ENCODE peak calls at places on chromosomes 16 and 17, in eight cellular contexts. One of them, this sample, is unnamed. For H3K4me1, the result is how much of the 10 kb centered on the place peaks cover.

GRCh38 chr16:17346774-17347569 is 123.8 kb downstream of the XYLT1 start:
- DNase-seq in upper lobe of right lung: no peak
- DNase-seq in keratinocyte: no peak
- DNase-seq in CD8-positive, alpha-beta T cell: no peak
- DNase-seq in testis: peak
- DNase-seq in hepatocyte: peak
- DNase-seq in uterus: no peak
- DNase-seq in left lung: no peak
- DNase-seq in this sample: no peak

GRCh38 chr16:49349446-49350168 is 24.0 kb upstream of the C16orf78 start:
- DNase-seq in upper lobe of right lung: no peak
- DNase-seq in keratinocyte: no peak
- DNase-seq in CD8-positive, alpha-beta T cell: no peak
- DNase-seq in testis: no peak
- DNase-seq in hepatocyte: no peak
- DNase-seq in uterus: no peak
- DNase-seq in left lung: no peak
- DNase-seq in this sample: no peak

GRCh38 chr17:1529863-1530262 is 13.5 kb upstream of the INPP5K start:
- DNase-seq in upper lobe of right lung: no peak
- DNase-seq in keratinocyte: no peak
- DNase-seq in CD8-positive, alpha-beta T cell: no peak
- DNase-seq in testis: no peak
- DNase-seq in hepatocyte: no peak
- DNase-seq in uterus: no peak
- DNase-seq in left lung: no peak
- DNase-seq in this sample: no peak

GRCh38 chr17:70251704-70252103 is 82.4 kb downstream of the KCNJ2 start:
- DNase-seq in upper lobe of right lung: no peak
- DNase-seq in keratinocyte: no peak
- DNase-seq in CD8-positive, alpha-beta T cell: no peak
- DNase-seq in testis: no peak
- DNase-seq in hepatocyte: no peak
- DNase-seq in uterus: no peak
- DNase-seq in left lung: no peak
- DNase-seq in this sample: no peak

GRCh38 chr17:31623990-31624389 is 232.5 kb downstream of the RAB11FIP4 start:
- DNase-seq in upper lobe of right lung: no peak
- DNase-seq in keratinocyte: no peak
- DNase-seq in CD8-positive, alpha-beta T cell: no peak
- DNase-seq in testis: no peak
- DNase-seq in hepatocyte: no peak
- DNase-seq in uterus: no peak
- DNase-seq in left lung: no peak
- DNase-seq in this sample: no peak

GRCh38 chr17:60388742-60389141 is 3.2 kb downstream of the USP32 start:
- DNase-seq in upper lobe of right lung: no peak
- DNase-seq in keratinocyte: no peak
- DNase-seq in CD8-positive, alpha-beta T cell: no peak
- DNase-seq in testis: no peak
- DNase-seq in hepatocyte: no peak
- DNase-seq in uterus: no peak
- DNase-seq in left lung: no peak
- DNase-seq in this sample: no peak

GRCh38 chr17:28493467-28493866 is 12.7 kb upstream of the FOXN1 start:
- DNase-seq in upper lobe of right lung: no peak
- DNase-seq in keratinocyte: no peak
- DNase-seq in CD8-positive, alpha-beta T cell: no peak
- DNase-seq in testis: no peak
- DNase-seq in hepatocyte: no peak
- DNase-seq in uterus: no peak
- DNase-seq in left lung: no peak
- DNase-seq in this sample: no peak

GRCh38 chr16:64996641-64997040 is 125.2 kb downstream of the CDH11 start:
- DNase-seq in upper lobe of right lung: no peak
- DNase-seq in keratinocyte: no peak
- DNase-seq in CD8-positive, alpha-beta T cell: no peak
- DNase-seq in testis: no peak
- DNase-seq in hepatocyte: no peak
- DNase-seq in uterus: no peak
- DNase-seq in left lung: no peak
- DNase-seq in this sample: no peak

GRCh38 chr17:69390735-69391501 is 23.6 kb upstream of the MAP2K6 start:
- DNase-seq in upper lobe of right lung: no peak
- DNase-seq in keratinocyte: no peak
- DNase-seq in CD8-positive, alpha-beta T cell: no peak
- DNase-seq in testis: no peak
- DNase-seq in hepatocyte: peak
- DNase-seq in uterus: no peak
- DNase-seq in left lung: no peak
- DNase-seq in this sample: no peak

GRCh38 chr17:29571883-29572681 is 3.6 kb downstream of the TP53I13 start:
- DNase-seq in upper lobe of right lung: peak
- DNase-seq in keratinocyte: no peak
- DNase-seq in CD8-positive, alpha-beta T cell: no peak
- DNase-seq in testis: peak
- DNase-seq in hepatocyte: peak
- DNase-seq in uterus: peak
- DNase-seq in left lung: peak
- DNase-seq in this sample: peak

GRCh38 chr16:81542609-81543570 is 98.3 kb downstream of the CMIP start:
- DNase-seq in upper lobe of right lung: peak
- DNase-seq in keratinocyte: no peak
- DNase-seq in CD8-positive, alpha-beta T cell: no peak
- DNase-seq in testis: no peak
- DNase-seq in hepatocyte: no peak
- DNase-seq in uterus: no peak
- DNase-seq in left lung: no peak
- DNase-seq in this sample: no peak

GRCh38 chr16:84119368-84119767 is 2.6 kb upstream of the MBTPS1 start:
- DNase-seq in upper lobe of right lung: no peak
- DNase-seq in keratinocyte: peak
- DNase-seq in CD8-positive, alpha-beta T cell: no peak
- DNase-seq in testis: no peak
- DNase-seq in hepatocyte: no peak
- DNase-seq in uterus: no peak
- DNase-seq in left lung: no peak
- DNase-seq in this sample: no peak

GRCh38 chr17:29384901-29385300 is 5.3 kb upstream of the TAOK1 start:
- DNase-seq in upper lobe of right lung: no peak
- DNase-seq in keratinocyte: no peak
- DNase-seq in CD8-positive, alpha-beta T cell: no peak
- DNase-seq in testis: no peak
- DNase-seq in hepatocyte: no peak
- DNase-seq in uterus: no peak
- DNase-seq in left lung: no peak
- DNase-seq in this sample: no peak

GRCh38 chr17:81253358-81254131 is 14.4 kb downstream of the NDUFAF8 start:
- DNase-seq in upper lobe of right lung: no peak
- DNase-seq in keratinocyte: no peak
- DNase-seq in CD8-positive, alpha-beta T cell: peak
- DNase-seq in testis: peak
- DNase-seq in hepatocyte: peak
- DNase-seq in uterus: peak
- DNase-seq in left lung: no peak
- DNase-seq in this sample: no peak

GRCh38 chr17:21094298-21094704 is 32.5 kb upstream of the DHRS7B start:
- DNase-seq in upper lobe of right lung: no peak
- DNase-seq in keratinocyte: no peak
- DNase-seq in CD8-positive, alpha-beta T cell: no peak
- DNase-seq in testis: no peak
- DNase-seq in hepatocyte: peak
- DNase-seq in uterus: no peak
- DNase-seq in left lung: no peak
- DNase-seq in this sample: no peak

GRCh38 chr17:50903604-50904521 is 37.7 kb upstream of the TOB1 start:
- DNase-seq in upper lobe of right lung: no peak
- DNase-seq in keratinocyte: no peak
- DNase-seq in CD8-positive, alpha-beta T cell: no peak
- DNase-seq in testis: no peak
- DNase-seq in hepatocyte: no peak
- DNase-seq in uterus: no peak
- DNase-seq in left lung: no peak
- DNase-seq in this sample: no peak

GRCh38 chr16:88651276-88651988 is 579 bp upstream of the CYBA start:
- DNase-seq in upper lobe of right lung: peak
- DNase-seq in keratinocyte: no peak
- DNase-seq in CD8-positive, alpha-beta T cell: peak
- DNase-seq in testis: no peak
- DNase-seq in hepatocyte: peak
- DNase-seq in uterus: peak
- DNase-seq in left lung: peak
- DNase-seq in this sample: peak

GRCh38 chr16:81333356-81333755 is 18.6 kb downstream of the GAN start:
- DNase-seq in upper lobe of right lung: no peak
- DNase-seq in keratinocyte: no peak
- DNase-seq in CD8-positive, alpha-beta T cell: no peak
- DNase-seq in testis: no peak
- DNase-seq in hepatocyte: no peak
- DNase-seq in uterus: no peak
- DNase-seq in left lung: no peak
- DNase-seq in this sample: no peak

GRCh38 chr17:4944554-4945175 is 3.7 kb downstream of the PFN1 start:
- DNase-seq in upper lobe of right lung: no peak
- DNase-seq in keratinocyte: no peak
- DNase-seq in CD8-positive, alpha-beta T cell: no peak
- DNase-seq in testis: no peak
- DNase-seq in hepatocyte: no peak
- DNase-seq in uterus: no peak
- DNase-seq in left lung: peak
- DNase-seq in this sample: no peak

GRCh38 chr17:81234940-81235821 is 3.7 kb downstream of the TEPSIN start:
- DNase-seq in upper lobe of right lung: no peak
- DNase-seq in keratinocyte: no peak
- DNase-seq in CD8-positive, alpha-beta T cell: no peak
- DNase-seq in testis: no peak
- DNase-seq in hepatocyte: no peak
- DNase-seq in uterus: no peak
- DNase-seq in left lung: peak
- DNase-seq in this sample: no peak

GRCh38 chr17:31722251-31723056 is 136.6 kb downstream of the COPRS start:
- DNase-seq in upper lobe of right lung: no peak
- DNase-seq in keratinocyte: no peak
- DNase-seq in CD8-positive, alpha-beta T cell: no peak
- DNase-seq in testis: no peak
- DNase-seq in hepatocyte: no peak
- DNase-seq in uterus: no peak
- DNase-seq in left lung: no peak
- DNase-seq in this sample: no peak

GRCh38 chr17:205176-205538 is 23.7 kb upstream of the DOC2B start:
- DNase-seq in upper lobe of right lung: no peak
- DNase-seq in keratinocyte: no peak
- DNase-seq in CD8-positive, alpha-beta T cell: no peak
- DNase-seq in testis: no peak
- DNase-seq in hepatocyte: no peak
- DNase-seq in uterus: no peak
- DNase-seq in left lung: no peak
- DNase-seq in this sample: no peak

GRCh38 chr17:206941-207560 is 25.6 kb upstream of the DOC2B start:
- DNase-seq in upper lobe of right lung: no peak
- DNase-seq in keratinocyte: no peak
- DNase-seq in CD8-positive, alpha-beta T cell: no peak
- DNase-seq in testis: peak
- DNase-seq in hepatocyte: no peak
- DNase-seq in uterus: no peak
- DNase-seq in left lung: no peak
- DNase-seq in this sample: no peak

GRCh38 chr17:205817-206216 is 24.4 kb upstream of the DOC2B start:
- DNase-seq in upper lobe of right lung: no peak
- DNase-seq in keratinocyte: no peak
- DNase-seq in CD8-positive, alpha-beta T cell: no peak
- DNase-seq in testis: no peak
- DNase-seq in hepatocyte: no peak
- DNase-seq in uterus: no peak
- DNase-seq in left lung: no peak
- DNase-seq in this sample: no peak

GRCh38 chr17:208429-208828 is 27.0 kb upstream of the DOC2B start:
- DNase-seq in upper lobe of right lung: no peak
- DNase-seq in keratinocyte: no peak
- DNase-seq in CD8-positive, alpha-beta T cell: no peak
- DNase-seq in testis: no peak
- DNase-seq in hepatocyte: no peak
- DNase-seq in uterus: no peak
- DNase-seq in left lung: no peak
- DNase-seq in this sample: no peak

GRCh38 chr17:207775-208174 is 26.3 kb upstream of the DOC2B start:
- DNase-seq in upper lobe of right lung: no peak
- DNase-seq in keratinocyte: no peak
- DNase-seq in CD8-positive, alpha-beta T cell: no peak
- DNase-seq in testis: no peak
- DNase-seq in hepatocyte: no peak
- DNase-seq in uterus: no peak
- DNase-seq in left lung: no peak
- DNase-seq in this sample: no peak
- TF ChIP-seq CTCF in upper lobe of right lung: no peak
- TF ChIP-seq CTCF in keratinocyte: no peak
- TF ChIP-seq CTCF in CD8-positive, alpha-beta T cell: no peak
- TF ChIP-seq CTCF in testis: no peak
- TF ChIP-seq CTCF in hepatocyte: no peak
- TF ChIP-seq CTCF in uterus: no peak
- TF ChIP-seq CTCF in left lung: no peak
- TF ChIP-seq CTCF in this sample: no peak

GRCh38 chr17:16215002-16215272 is 397 bp downstream of the NCOR1 start:
- DNase-seq in upper lobe of right lung: peak
- DNase-seq in keratinocyte: no peak
- DNase-seq in CD8-positive, alpha-beta T cell: peak
- DNase-seq in testis: peak
- DNase-seq in hepatocyte: peak
- DNase-seq in uterus: no peak
- DNase-seq in left lung: peak
- DNase-seq in this sample: peak
- H3K4me1 ChIP-seq in upper lobe of right lung: under half
- H3K4me1 ChIP-seq in keratinocyte: under half
- H3K4me1 ChIP-seq in CD8-positive, alpha-beta T cell: under half
- H3K4me1 ChIP-seq in testis: under half
- H3K4me1 ChIP-seq in hepatocyte: under half
- H3K4me1 ChIP-seq in uterus: under half
- H3K4me1 ChIP-seq in left lung: under half
- H3K4me1 ChIP-seq in this sample: half or more

DNA sequence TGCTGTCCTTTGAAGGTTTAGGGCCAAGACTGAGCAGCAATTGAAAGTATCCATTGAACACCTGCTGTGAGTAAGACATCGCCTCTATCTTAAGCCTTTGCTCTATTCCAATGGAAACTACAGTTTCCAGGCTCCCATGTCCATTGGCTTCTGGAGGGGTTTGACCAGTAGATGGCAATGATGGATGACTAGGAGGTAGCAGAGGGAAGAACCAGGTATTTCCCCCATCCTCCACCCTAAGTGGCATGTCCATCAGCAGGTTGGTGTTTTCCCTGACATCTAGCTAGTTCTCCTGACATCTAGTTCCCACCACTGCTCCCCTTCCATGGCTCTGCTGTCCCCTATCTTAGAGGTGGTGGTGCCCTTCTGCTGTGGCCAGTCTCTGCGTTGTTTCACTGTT is 58.7 kb downstream of the CENPV start:
- DNase-seq in upper lobe of right lung: no peak
- DNase-seq in keratinocyte: no peak
- DNase-seq in CD8-positive, alpha-beta T cell: no peak
- DNase-seq in testis: no peak
- DNase-seq in hepatocyte: no peak
- DNase-seq in uterus: no peak
- DNase-seq in left lung: no peak
- DNase-seq in this sample: no peak
- TF ChIP-seq CTCF in upper lobe of right lung: no peak
- TF ChIP-seq CTCF in keratinocyte: no peak
- TF ChIP-seq CTCF in CD8-positive, alpha-beta T cell: no peak
- TF ChIP-seq CTCF in testis: no peak
- TF ChIP-seq CTCF in hepatocyte: no peak
- TF ChIP-seq CTCF in uterus: no peak
- TF ChIP-seq CTCF in left lung: no peak
- TF ChIP-seq CTCF in this sample: no peak

GRCh38 chr17:17902357-17902756 is 65.6 kb upstream of the SREBF1 start:
- DNase-seq in upper lobe of right lung: no peak
- DNase-seq in keratinocyte: no peak
- DNase-seq in CD8-positive, alpha-beta T cell: no peak
- DNase-seq in testis: no peak
- DNase-seq in hepatocyte: no peak
- DNase-seq in uterus: no peak
- DNase-seq in left lung: no peak
- DNase-seq in this sample: no peak
- H3K4me1 ChIP-seq in upper lobe of right lung: under half
- H3K4me1 ChIP-seq in keratinocyte: under half
- H3K4me1 ChIP-seq in CD8-positive, alpha-beta T cell: under half
- H3K4me1 ChIP-seq in testis: under half
- H3K4me1 ChIP-seq in hepatocyte: under half
- H3K4me1 ChIP-seq in uterus: under half
- H3K4me1 ChIP-seq in left lung: under half
- H3K4me1 ChIP-seq in this sample: half or more

This sample was measured in left ventricle myocardium inferior.